ENCODE peak calls at places on chromosomes 7 and 10, in seven cellular contexts. One of them, this sample, is unnamed.

GRCh38 chr10:100282907-100283306 is 3.6 kb downstream of the BLOC1S2 start:
- DNase-seq in A549: no peak
- DNase-seq in K562: no peak
- DNase-seq in HepG2: no peak
- DNase-seq in WTC11: no peak
- DNase-seq in GM12878: no peak
- DNase-seq in HCT116: no peak
- DNase-seq in this sample: no peak

GRCh38 chr10:35470535-35470934 is 134.2 kb downstream of the CCNY start:
- DNase-seq in A549: no peak
- DNase-seq in HepG2: no peak
- DNase-seq in GM12878: no peak
- DNase-seq in K562: no peak
- DNase-seq in WTC11: no peak
- DNase-seq in HCT116: no peak
- DNase-seq in this sample: no peak

GRCh38 chr10:13187135-13187534 is 25.8 kb downstream of the MCM10 start:
- DNase-seq in HepG2: no peak
- DNase-seq in WTC11: no peak
- DNase-seq in GM12878: no peak
- DNase-seq in HCT116: no peak
- DNase-seq in K562: no peak
- DNase-seq in A549: no peak
- DNase-seq in this sample: no peak

GRCh38 chr7:129903935-129904334 is 48.8 kb downstream of the UBE2H start:
- DNase-seq in K562: no peak
- DNase-seq in HepG2: no peak
- DNase-seq in WTC11: no peak
- DNase-seq in HCT116: no peak
- DNase-seq in A549: no peak
- DNase-seq in GM12878: peak; percentile 33
- DNase-seq in this sample: no peak

GRCh38 chr10:126458453-126458852 is 70.2 kb upstream of the ADAM12 start:
- DNase-seq in HCT116: no peak
- DNase-seq in GM12878: no peak
- DNase-seq in WTC11: no peak
- DNase-seq in K562: no peak
- DNase-seq in HepG2: no peak
- DNase-seq in A549: no peak
- DNase-seq in this sample: no peak

GRCh38 chr7:110607050-110607862 is 483.7 kb upstream of the LRRN3 start:
- DNase-seq in HCT116: no peak
- DNase-seq in K562: no peak
- DNase-seq in WTC11: no peak
- DNase-seq in A549: no peak
- DNase-seq in GM12878: no peak
- DNase-seq in HepG2: no peak
- DNase-seq in this sample: no peak

GRCh38 chr10:127552446-127552845 is 3.3 kb downstream of the NPS start:
- DNase-seq in HCT116: no peak
- DNase-seq in A549: no peak
- DNase-seq in K562: no peak
- DNase-seq in GM12878: no peak
- DNase-seq in WTC11: no peak
- DNase-seq in HepG2: no peak
- DNase-seq in this sample: no peak

GRCh38 chr7:44277391-44277790 is 48.0 kb downstream of the CAMK2B start:
- DNase-seq in GM12878: no peak
- DNase-seq in HCT116: no peak
- DNase-seq in K562: no peak
- DNase-seq in HepG2: no peak
- DNase-seq in WTC11: no peak
- DNase-seq in A549: no peak
- DNase-seq in this sample: no peak

GRCh38 chr10:35306852-35307251 is 29.5 kb upstream of the CCNY start:
- DNase-seq in WTC11: no peak
- DNase-seq in K562: peak; percentile 12
- DNase-seq in HCT116: no peak
- DNase-seq in A549: no peak
- DNase-seq in HepG2: peak; percentile 32
- DNase-seq in GM12878: no peak
- DNase-seq in this sample: no peak

GRCh38 chr10:129773359-129773990 is 190.6 kb downstream of the EBF3 start:
- DNase-seq in A549: no peak
- DNase-seq in WTC11: peak; percentile 5
- DNase-seq in HCT116: no peak
- DNase-seq in HepG2: no peak
- DNase-seq in K562: no peak
- DNase-seq in GM12878: no peak
- DNase-seq in this sample: no peak

GRCh38 chr10:14296081-14296709 is 34.5 kb downstream of the FRMD4A start:
- DNase-seq in HCT116: no peak
- DNase-seq in A549: no peak
- DNase-seq in HepG2: no peak
- DNase-seq in WTC11: no peak
- DNase-seq in K562: no peak
- DNase-seq in GM12878: no peak
- DNase-seq in this sample: no peak

DNA sequence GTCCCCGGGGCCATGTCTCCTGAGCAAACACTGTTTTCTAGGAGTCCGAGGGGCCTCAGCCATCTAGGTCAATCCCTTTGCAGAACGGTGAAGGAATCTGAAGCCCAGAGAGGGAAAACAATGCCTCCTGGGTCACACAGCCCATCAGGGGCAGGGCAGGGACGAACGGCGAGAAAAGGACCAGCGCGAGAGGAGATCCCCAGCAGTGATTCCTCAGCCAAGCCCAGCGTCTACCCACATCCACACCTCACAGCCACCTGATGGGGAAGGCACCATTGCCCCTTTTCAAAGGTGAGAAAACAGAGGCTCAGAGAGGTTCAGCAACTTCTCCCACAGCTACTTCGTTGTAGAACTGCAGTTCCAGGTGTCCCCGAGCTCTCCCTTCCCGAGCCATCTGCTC is 17.9 kb upstream of the PSMG3 start:
- DNase-seq in WTC11: no peak
- DNase-seq in HepG2: no peak
- DNase-seq in K562: no peak
- DNase-seq in HCT116: no peak
- DNase-seq in GM12878: no peak
- DNase-seq in A549: no peak
- DNase-seq in this sample: no peak
- TF ChIP-seq MAX in WTC11: no peak
- TF ChIP-seq MAX in HepG2: no peak
- TF ChIP-seq MAX in K562: no peak
- TF ChIP-seq MAX in HCT116: no peak
- TF ChIP-seq MAX in GM12878: no peak
- TF ChIP-seq MAX in A549: no peak
- TF ChIP-seq MAX in this sample: no peak

DNA sequence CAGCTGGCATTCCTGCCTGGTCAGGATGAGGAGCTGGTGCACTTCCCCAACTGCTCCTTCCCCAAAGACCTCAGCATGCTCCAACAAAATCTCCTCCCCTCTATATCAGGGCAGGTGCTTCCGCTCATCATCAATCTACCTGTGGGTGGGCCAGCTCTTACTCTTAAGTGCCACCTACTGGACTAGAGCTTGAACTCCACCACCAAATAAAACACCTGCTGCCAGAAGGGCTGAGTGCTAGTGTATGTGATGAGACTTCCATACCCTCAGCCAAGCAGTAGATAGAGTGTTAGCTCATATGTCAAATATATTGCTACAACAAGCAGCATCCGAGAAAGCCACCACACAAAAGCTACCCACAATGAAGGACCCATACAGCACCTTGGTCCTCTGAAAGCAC is 264.3 kb downstream of the RNLS start:
- DNase-seq in A549: peak; percentile 6
- DNase-seq in HCT116: peak; percentile 18
- DNase-seq in GM12878: no peak
- DNase-seq in WTC11: peak; percentile 30
- DNase-seq in K562: peak; percentile 1
- DNase-seq in HepG2: peak; percentile 1
- DNase-seq in this sample: peak; percentile 39
- TF ChIP-seq CTCF in A549: no peak
- TF ChIP-seq CTCF in HCT116: peak; percentile 54
- TF ChIP-seq CTCF in GM12878: peak; percentile 34
- TF ChIP-seq CTCF in WTC11: peak; percentile 31
- TF ChIP-seq CTCF in K562: peak; percentile 12
- TF ChIP-seq CTCF in HepG2: peak; percentile 40
- TF ChIP-seq CTCF in this sample: peak; percentile 37

GRCh38 chr10:88281592-88282268 is 301.4 kb downstream of the RNLS start:
- DNase-seq in K562: no peak
- DNase-seq in A549: no peak
- DNase-seq in HCT116: no peak
- DNase-seq in GM12878: no peak
- DNase-seq in HepG2: no peak
- DNase-seq in WTC11: no peak
- DNase-seq in this sample: peak; percentile 40
- TF ChIP-seq MAX in K562: no peak
- TF ChIP-seq MAX in A549: no peak
- TF ChIP-seq MAX in HCT116: no peak
- TF ChIP-seq MAX in GM12878: no peak
- TF ChIP-seq MAX in HepG2: no peak
- TF ChIP-seq MAX in WTC11: no peak
- TF ChIP-seq MAX in this sample: no peak

DNA sequence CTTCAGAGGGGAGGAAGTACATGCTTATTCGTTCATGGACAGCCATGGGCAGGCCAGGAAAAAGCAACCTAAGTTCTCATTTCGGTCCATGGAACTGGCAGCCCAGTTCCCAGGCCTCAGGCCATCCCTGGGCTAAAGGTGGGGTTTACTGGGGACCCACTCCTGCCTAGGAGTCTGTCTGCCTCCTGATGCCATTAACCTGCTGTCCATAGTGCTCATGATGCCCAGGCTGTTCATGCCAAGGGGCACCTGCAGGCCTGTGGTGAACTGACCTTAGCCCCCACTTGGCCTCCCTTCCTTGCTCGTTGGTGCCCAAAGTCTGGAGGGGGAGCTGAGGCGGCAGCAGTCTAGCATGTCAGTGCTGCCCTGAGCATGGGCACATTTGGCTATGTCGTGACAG is 450.2 kb upstream of the MBL2 start:
- DNase-seq in A549: no peak
- DNase-seq in HCT116: no peak
- DNase-seq in WTC11: no peak
- DNase-seq in HepG2: no peak
- DNase-seq in GM12878: no peak
- DNase-seq in K562: no peak
- DNase-seq in this sample: no peak
- TF ChIP-seq CTCF in A549: no peak
- TF ChIP-seq CTCF in HCT116: no peak
- TF ChIP-seq CTCF in WTC11: no peak
- TF ChIP-seq CTCF in HepG2: no peak
- TF ChIP-seq CTCF in GM12878: no peak
- TF ChIP-seq CTCF in K562: no peak
- TF ChIP-seq CTCF in this sample: no peak

GRCh38 chr7:105264707-105265106 is 124.0 kb downstream of the SRPK2 start:
- DNase-seq in K562: no peak
- DNase-seq in A549: no peak
- DNase-seq in WTC11: no peak
- DNase-seq in HCT116: no peak
- DNase-seq in GM12878: no peak
- DNase-seq in HepG2: no peak
- DNase-seq in this sample: no peak

GRCh38 chr7:105268056-105268455 is 120.7 kb downstream of the SRPK2 start:
- DNase-seq in GM12878: no peak
- DNase-seq in A549: peak; percentile 35
- DNase-seq in HCT116: no peak
- DNase-seq in WTC11: no peak
- DNase-seq in K562: peak; percentile 30
- DNase-seq in HepG2: no peak
- DNase-seq in this sample: peak; percentile 37

GRCh38 chr7:105268511-105269392 is 120.0 kb downstream of the SRPK2 start:
- DNase-seq in K562: peak; percentile 49
- DNase-seq in GM12878: no peak
- DNase-seq in HCT116: no peak
- DNase-seq in HepG2: peak; percentile 13
- DNase-seq in WTC11: no peak
- DNase-seq in A549: peak; percentile 58
- DNase-seq in this sample: peak; percentile 70

GRCh38 chr7:105269397-105269796 is 119.3 kb downstream of the SRPK2 start:
- DNase-seq in WTC11: no peak
- DNase-seq in K562: no peak
- DNase-seq in A549: no peak
- DNase-seq in GM12878: no peak
- DNase-seq in HCT116: no peak
- DNase-seq in HepG2: no peak
- DNase-seq in this sample: peak; percentile 21

GRCh38 chr7:105267244-105267643 is 121.5 kb downstream of the SRPK2 start:
- DNase-seq in WTC11: no peak
- DNase-seq in K562: no peak
- DNase-seq in GM12878: no peak
- DNase-seq in A549: no peak
- DNase-seq in HCT116: no peak
- DNase-seq in HepG2: no peak
- DNase-seq in this sample: no peak
- TF ChIP-seq MAX in WTC11: no peak
- TF ChIP-seq MAX in K562: no peak
- TF ChIP-seq MAX in GM12878: no peak
- TF ChIP-seq MAX in A549: no peak
- TF ChIP-seq MAX in HCT116: no peak
- TF ChIP-seq MAX in HepG2: no peak
- TF ChIP-seq MAX in this sample: no peak